ENCODE peak calls at places on chromosome 14, in four cellular contexts. U is HepG2, O is HCT116, Q is K562. P is an unnamed sample.

GRCh38 chr14:21098134-21098891 is at the start of gene ZNF219:
- DNase-seq in U (peak; percentile 74), O (no peak), Q (peak; percentile 78), P (no peak)

GRCh38 chr14:68320495-68320894 is 472.4 kb downstream of the ZFP36L1 start:
- DNase-seq in U (no peak), O (no peak), Q (no peak), P (no peak)

GRCh38 chr14:60981626-60982455 is 796 bp downstream of the SLC38A6 start:
- DNase-seq in U (peak; percentile 45), O (no peak), Q (peak; percentile 20), P (no peak)

GRCh38 chr14:58941666-58942065 is 246.8 kb upstream of the DAAM1 start:
- DNase-seq in U (no peak), O (no peak), Q (no peak), P (no peak)

GRCh38 chr14:26845106-26845818 is 247.4 kb upstream of the NOVA1 start:
- DNase-seq in U (no peak), O (no peak), Q (no peak), P (no peak)

GRCh38 chr14:30573203-30573814 is 14.4 kb downstream of the G2E3 start:
- DNase-seq in U (no peak), O (no peak), Q (no peak), P (no peak)

GRCh38 chr14:69625299-69626131 is 14.1 kb downstream of the SUSD6 start:
- DNase-seq in U (no peak), O (no peak), Q (no peak), P (no peak)

GRCh38 chr14:92613008-92613658 is 99.6 kb downstream of the RIN3 start:
- DNase-seq in U (peak; percentile 20), O (no peak), Q (peak; percentile 54), P (no peak)

GRCh38 chr14:21066882-21067502 is 3.1 kb upstream of the ARHGEF40 start:
- DNase-seq in U (peak; percentile 48), O (peak; percentile 19), Q (no peak), P (no peak)

GRCh38 chr14:50399251-50400032 is 2.8 kb upstream of the CDKL1 start:
- DNase-seq in U (no peak), O (peak; percentile 4), Q (no peak), P (no peak)

GRCh38 chr14:48086516-48086915 is 411.1 kb upstream of the MDGA2 start:
- DNase-seq in U (no peak), O (no peak), Q (no peak), P (no peak)

GRCh38 chr14:95211721-95212504 is 54.6 kb upstream of the DICER1 start:
- DNase-seq in U (no peak), O (no peak), Q (no peak), P (no peak)

GRCh38 chr14:95069018-95069417 is 88.3 kb downstream of the DICER1 start:
- DNase-seq in U (no peak), O (no peak), Q (no peak), P (no peak)

GRCh38 chr14:45199246-45199645 is 53.8 kb downstream of the MIS18BP1 start:
- DNase-seq in U (no peak), O (no peak), Q (no peak), P (no peak)

GRCh38 chr14:104530651-104531050 is 48.9 kb upstream of the C14orf180 start:
- DNase-seq in U (no peak), O (no peak), Q (no peak), P (no peak)

GRCh38 chr14:76133103-76133502 is 18.6 kb upstream of the GPATCH2L start:
- DNase-seq in U (peak; percentile 13), O (no peak), Q (peak; percentile 48), P (no peak)

GRCh38 chr14:50082308-50082742 is 34.0 kb downstream of the VCPKMT start:
- DNase-seq in U (no peak), O (no peak), Q (no peak), P (no peak)

GRCh38 chr14:73662439-73663056 is 17.8 kb downstream of the DNAL1 start:
- DNase-seq in U (peak; percentile 60), O (peak; percentile 85), Q (peak; percentile 23), P (peak; percentile 55)

GRCh38 chr14:54796961-54797360 is 105.7 kb downstream of the GCH1 start:
- DNase-seq in U (no peak), O (no peak), Q (no peak), P (no peak)

GRCh38 chr14:68711551-68712437 is 81.1 kb downstream of the ZFP36L1 start:
- DNase-seq in U (no peak), O (no peak), Q (no peak), P (no peak)

GRCh38 chr14:64753374-64753773 is 49.1 kb downstream of the PLEKHG3 start:
- DNase-seq in U (no peak), O (no peak), Q (no peak), P (no peak)

GRCh38 chr14:72517736-72518135 is 376.2 kb downstream of the DPF3 start:
- DNase-seq in U (no peak), O (no peak), Q (no peak), P (no peak)

GRCh38 chr14:71733210-71733883 is 198.9 kb upstream of the RGS6 start:
- DNase-seq in U (no peak), O (no peak), Q (no peak), P (no peak)

GRCh38 chr14:65180725-65181025 is 78.4 kb upstream of the MAX start:
- DNase-seq in U (no peak), O (no peak), Q (no peak), P (no peak)

GRCh38 chr14:59961518-59962062 is 41.6 kb downstream of the LRRC9 start:
- DNase-seq in U (no peak), O (no peak), Q (no peak), P (no peak)
- TF ChIP-seq TCF7L2 in U (no peak), O (no peak), Q (no peak), P (no peak)

GRCh38 chr14:100279563-100279962 is 26.7 kb downstream of the SLC25A29 start:
- DNase-seq in U (no peak), O (no peak), Q (no peak), P (no peak)

GRCh38 chr14:100278702-100279101 is 27.5 kb downstream of the SLC25A29 start:
- DNase-seq in U (peak; percentile 40), O (no peak), Q (no peak), P (no peak)

GRCh38 chr14:100282083-100282350 is 24.2 kb downstream of the SLC25A29 start:
- DNase-seq in U (no peak), O (no peak), Q (no peak), P (no peak)

GRCh38 chr14:100281286-100282082 is 24.8 kb downstream of the SLC25A29 start:
- DNase-seq in U (no peak), O (no peak), Q (no peak), P (no peak)

DNA sequence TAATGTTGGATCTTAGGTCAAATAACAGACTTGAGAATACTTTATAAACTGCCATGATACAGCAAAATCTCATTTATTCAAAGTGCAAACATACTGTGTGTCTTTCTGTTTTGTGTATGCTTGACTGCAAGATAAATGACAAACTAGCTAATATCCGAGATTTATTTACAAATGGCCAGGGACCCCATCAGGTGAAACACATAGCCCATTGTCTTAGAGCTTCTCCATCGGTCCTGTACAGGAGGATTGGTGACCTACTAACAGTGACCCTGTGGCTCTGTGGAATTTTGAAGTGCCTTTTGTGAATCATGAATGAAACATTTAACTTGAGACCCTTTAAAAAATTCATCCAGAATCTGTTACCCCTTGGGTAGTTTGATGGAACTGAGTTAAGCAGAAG is 27.1 kb downstream of the SLC25A29 start:
- DNase-seq in U (peak; percentile 65), O (no peak), Q (no peak), P (no peak)
- H3K36me3 ChIP-seq in U (peaks cover 44% of the 10 kb centered on the region), O (peaks cover 14% of the 10 kb centered on the region), Q (peaks cover 74% of the 10 kb centered on the region), P (no peaks in the 10 kb centered on the region)

GRCh38 chr14:99645545-99646505 is 896 bp downstream of the HHIPL1 start:
- DNase-seq in U (no peak), O (no peak), Q (no peak), P (no peak)
- H3K4me3 ChIP-seq in U (no peak overlapping the region), O (no peak overlapping the region), Q (no peak overlapping the region), P (peak overlapping the region; percentile 45)

GRCh38 chr14:87430810-87431209 is 562.2 kb downstream of the GALC start:
- DNase-seq in U (peak; percentile 21), O (no peak), Q (no peak), P (peak; percentile 61)
- TF ChIP-seq TCF7L2 in U (no peak), O (no peak), Q (no peak), P (no peak)

DNA sequence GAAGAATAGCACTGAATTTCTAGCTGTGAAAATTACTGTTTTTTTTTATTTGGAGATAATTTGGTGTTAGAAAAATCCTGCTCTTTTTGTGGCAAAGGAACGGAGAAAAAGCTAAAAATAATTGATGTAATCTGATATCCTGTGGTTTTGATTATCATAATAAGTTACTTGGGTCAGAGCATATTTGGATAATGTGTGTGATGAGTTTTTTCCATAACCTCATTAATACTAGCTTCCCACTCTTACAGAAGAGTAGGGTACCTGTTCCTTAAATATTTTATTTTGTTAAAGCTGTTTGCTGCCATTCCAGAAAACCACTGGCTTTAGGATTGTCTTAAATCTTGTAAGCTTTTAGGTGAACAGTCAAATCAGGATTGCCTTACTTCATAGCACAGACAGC is 4.7 kb downstream of the PSMC6 start:
- DNase-seq in U (no peak), O (no peak), Q (no peak), P (no peak)
- H3K36me3 ChIP-seq in U (peaks cover 64% of the 10 kb centered on the region), O (peaks cover 55% of the 10 kb centered on the region), Q (peaks cover 78% of the 10 kb centered on the region), P (peaks cover 46% of the 10 kb centered on the region)